ENCODE peak calls at places on chromosomes 5 and 9, in six cellular contexts. Z is suprapubic skin, H is IMR-90, U is esophagus squamous epithelium, R is mammary epithelial cell, B is fibroblast of mammary gland. V is an unnamed sample.

GRCh38 chr5:120605325-120606079 is 141.4 kb downstream of the PRR16 start:
- DNase-seq in Z (no peak), H (no peak), U (no peak), R (no peak), B (peak; percentile 15), V (no peak)

GRCh38 chr9:131892162-131892707 is 152.4 kb upstream of the RAPGEF1 start:
- DNase-seq in Z (no peak), H (no peak), U (no peak), R (no peak), B (peak; percentile 14), V (no peak)

GRCh38 chr5:124741711-124742496 is 4.5 kb downstream of the ZNF608 start:
- DNase-seq in Z (no peak), H (peak; percentile 83), U (no peak), R (peak; percentile 93), B (peak; percentile 81), V (no peak)

GRCh38 chr9:4932681-4933080 is 52.4 kb upstream of the JAK2 start:
- DNase-seq in Z (no peak), H (no peak), U (no peak), R (peak; percentile 32), B (no peak), V (no peak)

GRCh38 chr5:34022131-34022705 is 14.4 kb upstream of the AMACR start:
- DNase-seq in Z (no peak), H (peak; percentile 47), U (no peak), R (peak; percentile 19), B (peak; percentile 30), V (no peak)

GRCh38 chr5:170302729-170303501 is 5.3 kb upstream of the LCP2 start:
- DNase-seq in Z (no peak), H (no peak), U (no peak), R (no peak), B (no peak), V (peak; percentile 68)

GRCh38 chr5:151570058-151570457 is 21.1 kb downstream of the FAT2 start:
- DNase-seq in Z (no peak), H (no peak), U (no peak), R (peak; percentile 88), B (no peak), V (no peak)

GRCh38 chr9:96858670-96859069 is 4.4 kb upstream of the ZNF782 start:
- DNase-seq in Z (no peak), H (no peak), U (no peak), R (no peak), B (no peak), V (no peak)

GRCh38 chr5:103562453-103563157 is at the start of gene NUDT12:
- DNase-seq in Z (peak; percentile 80), H (peak; percentile 67), U (no peak), R (peak; percentile 70), B (peak; percentile 77), V (peak; percentile 83)

GRCh38 chr5:31459594-31459993 is 72.3 kb downstream of the DROSHA start:
- DNase-seq in Z (no peak), H (no peak), U (no peak), R (no peak), B (peak; percentile 53), V (no peak)

DNA sequence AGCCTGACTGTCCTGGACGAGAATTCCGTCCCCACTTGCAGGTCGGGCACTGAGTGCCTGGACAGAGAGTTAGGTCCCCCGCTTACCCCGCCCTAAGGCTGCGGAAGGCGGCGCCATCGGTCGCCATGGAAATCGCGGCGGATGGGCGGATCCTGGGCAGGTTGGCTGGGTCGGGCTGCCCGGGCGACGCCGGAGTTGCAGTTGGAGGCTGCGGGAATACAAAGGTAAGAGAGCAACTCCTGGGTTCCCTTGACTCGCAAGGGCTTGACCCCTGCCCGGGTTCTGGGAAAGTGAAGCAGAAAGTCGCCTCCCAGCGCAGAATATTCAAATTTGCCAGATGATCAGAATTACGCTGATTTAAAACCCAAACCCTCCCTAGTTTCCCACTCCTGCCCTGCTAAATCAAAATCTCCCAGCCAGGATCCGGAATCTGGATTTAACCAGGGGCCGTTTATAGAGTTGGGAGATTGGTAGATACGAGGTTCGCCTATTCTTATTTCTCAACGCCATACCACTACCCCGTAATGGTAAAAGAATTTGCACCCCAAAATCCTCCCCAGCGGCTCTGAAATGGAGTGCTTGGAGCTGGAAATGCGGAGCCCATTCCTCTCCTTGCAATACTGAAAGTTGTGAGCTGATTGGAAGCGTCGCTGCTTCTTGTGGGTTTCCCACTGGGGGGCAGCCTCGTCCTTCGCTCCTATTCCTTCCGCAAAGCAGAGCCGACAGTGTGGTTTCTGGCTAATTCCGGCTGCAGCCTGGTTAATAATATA is 156.4 kb upstream of the RASEF start:
- DNase-seq in Z (no peak), H (peak; percentile 46), U (no peak), R (peak; percentile 72), B (peak; percentile 78), V (no peak)
- H3K4me3 ChIP-seq in Z (peak overlapping the region; percentile 63), H (peak overlapping the region; percentile 54), U (peak overlapping the region; percentile 54), R (peak overlapping the region; percentile 62), B (peak overlapping the region; percentile 68), V (peak overlapping the region; percentile 54)

DNA sequence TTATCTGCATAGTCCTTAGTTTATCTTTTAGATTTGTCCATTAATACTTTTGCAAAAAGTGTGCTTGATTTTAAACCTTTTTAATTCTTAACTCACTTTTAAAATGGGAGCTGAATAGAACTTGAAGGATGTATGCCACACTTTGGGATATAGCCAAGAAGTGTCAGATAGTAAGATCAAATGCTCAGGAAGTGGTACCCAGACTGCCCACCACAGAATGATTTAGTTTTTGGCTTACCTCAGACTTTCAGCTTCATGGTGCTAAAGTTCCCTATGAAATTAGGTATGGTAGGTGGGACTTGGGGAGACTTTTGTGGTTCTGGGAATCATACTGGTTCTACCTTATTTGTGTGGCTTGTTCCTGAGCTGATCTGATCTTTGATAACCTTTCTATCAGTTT is 14.7 kb downstream of the FOCAD start:
- DNase-seq in Z (no peak), H (no peak), U (no peak), R (no peak), B (no peak), V (no peak)
- TF ChIP-seq CTCF in Z (no peak), H (no peak), U (no peak), R (no peak), B (no peak), V (no peak)

DNA sequence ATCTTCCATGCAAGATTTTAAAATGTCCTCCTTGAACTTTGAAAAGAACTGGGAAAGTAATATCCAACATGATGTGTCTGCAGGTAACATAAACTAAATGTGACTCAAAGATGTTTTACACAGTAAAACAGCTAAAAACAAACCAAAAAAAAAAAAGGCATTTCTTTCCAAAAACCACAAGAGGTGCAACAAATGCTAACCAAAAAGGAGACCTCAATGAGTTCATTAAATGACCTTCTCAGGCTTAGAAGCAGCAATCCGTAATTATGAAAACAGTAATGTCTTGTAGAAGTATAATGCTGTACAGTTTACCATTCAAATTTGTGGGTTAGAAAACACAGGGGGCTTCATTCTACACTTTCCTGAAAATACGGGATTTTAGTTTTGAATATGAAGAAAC is 2.5 kb downstream of the RNF145 start:
- DNase-seq in Z (no peak), H (no peak), U (no peak), R (no peak), B (no peak), V (no peak)
- H3K4me3 ChIP-seq in Z (peak overlapping the region; percentile 80), H (peak overlapping the region; percentile 83), U (peak overlapping the region; percentile 95), R (peak overlapping the region; percentile 79), B (peak overlapping the region; percentile 89), V (peak overlapping the region; percentile 90)

DNA sequence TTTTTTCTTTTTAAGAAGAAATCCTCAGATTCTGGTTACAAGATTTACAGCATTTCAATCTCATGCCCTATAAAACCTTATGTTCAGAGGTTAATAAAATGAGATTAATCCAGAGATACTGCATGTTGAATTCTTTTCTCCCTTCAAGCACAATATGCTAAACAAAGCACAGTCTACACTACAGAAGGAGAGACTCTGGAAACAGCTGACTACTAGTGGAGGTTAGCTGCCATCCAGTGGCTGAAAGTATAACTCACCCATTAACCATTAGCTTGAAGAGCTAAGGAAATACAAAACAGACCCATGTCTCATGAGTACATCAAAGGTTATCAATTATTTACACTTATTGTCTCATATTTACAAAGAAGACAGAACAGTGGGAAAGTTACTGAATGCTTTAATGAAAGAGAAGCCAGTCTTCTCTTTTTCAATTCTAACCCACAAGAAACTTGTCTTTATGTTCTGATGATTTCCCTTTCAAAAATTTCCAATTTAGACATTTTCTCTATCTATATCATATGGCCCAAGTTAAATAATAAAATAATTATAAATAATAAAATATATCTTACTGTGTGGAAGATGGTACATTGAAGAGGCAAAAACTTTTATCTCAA is 12.7 kb upstream of the DNAH5 start:
- DNase-seq in Z (no peak), H (peak; percentile 78), U (no peak), R (peak; percentile 59), B (peak; percentile 67), V (no peak)
- TF ChIP-seq CTCF in Z (peak; percentile 4), H (peak; percentile 78), U (peak; percentile 69), R (peak; percentile 80), B (peak; percentile 75), V (peak; percentile 34)

V was measured in tibial artery.